ENCODE peak calls at places on chromosomes 16 and 17, in five cellular contexts. One of them, this sample, is unnamed.
A peak's percentile ranks its signal among the peaks of the same experiment; 100 is the strongest.

GRCh38 chr17:75463612-75464011 is 7.2 kb downstream of the TMEM94 start:
- DNase-seq in ovary: no peak
- DNase-seq in GM12878: no peak
- DNase-seq in lung: no peak
- DNase-seq in ascending aorta: no peak
- DNase-seq in this sample: no peak

GRCh38 chr17:17959520-17960361 is 12.5 kb downstream of the TOM1L2 start:
- DNase-seq in ovary: no peak
- DNase-seq in GM12878: peak; percentile 68
- DNase-seq in lung: no peak
- DNase-seq in ascending aorta: no peak
- DNase-seq in this sample: no peak

GRCh38 chr17:22503322-22503899 is 811.1 kb downstream of the KCNJ18 start:
- DNase-seq in ovary: no peak
- DNase-seq in GM12878: no peak
- DNase-seq in lung: no peak
- DNase-seq in ascending aorta: no peak
- DNase-seq in this sample: peak; percentile 54

GRCh38 chr17:81578561-81579225 is 26.5 kb upstream of the FAAP100 start:
- DNase-seq in ovary: no peak
- DNase-seq in GM12878: no peak
- DNase-seq in lung: no peak
- DNase-seq in ascending aorta: no peak
- DNase-seq in this sample: no peak

GRCh38 chr16:79542196-79542859 is 58.2 kb downstream of the MAF start:
- DNase-seq in ovary: no peak
- DNase-seq in GM12878: no peak
- DNase-seq in lung: no peak
- DNase-seq in ascending aorta: peak; percentile 68
- DNase-seq in this sample: no peak

GRCh38 chr16:50812046-50812445 is 70.2 kb downstream of the CYLD start:
- DNase-seq in ovary: no peak
- DNase-seq in GM12878: no peak
- DNase-seq in lung: peak; percentile 17
- DNase-seq in ascending aorta: no peak
- DNase-seq in this sample: peak; percentile 84

GRCh38 chr16:74743668-74744299 is 30.8 kb downstream of the FA2H start:
- DNase-seq in ovary: no peak
- DNase-seq in GM12878: no peak
- DNase-seq in lung: peak; percentile 91
- DNase-seq in ascending aorta: no peak
- DNase-seq in this sample: no peak

GRCh38 chr16:12323007-12323699 is 346.6 kb downstream of the SNX29 start:
- DNase-seq in ovary: no peak
- DNase-seq in GM12878: peak; percentile 43
- DNase-seq in lung: no peak
- DNase-seq in ascending aorta: no peak
- DNase-seq in this sample: no peak

GRCh38 chr16:35574454-35575431 is 2115.3 kb downstream of the TP53TG3F start:
- DNase-seq in ovary: no peak
- DNase-seq in GM12878: no peak
- DNase-seq in lung: no peak
- DNase-seq in ascending aorta: no peak
- DNase-seq in this sample: peak; percentile 85

GRCh38 chr17:28745052-28745776 is 1.4 kb downstream of the TRAF4 start:
- DNase-seq in ovary: peak; percentile 67
- DNase-seq in GM12878: no peak
- DNase-seq in lung: no peak
- DNase-seq in ascending aorta: no peak
- DNase-seq in this sample: no peak

GRCh38 chr17:8019161-8019560 is 16.7 kb downstream of the GUCY2D start:
- DNase-seq in ovary: no peak
- DNase-seq in GM12878: no peak
- DNase-seq in lung: no peak
- DNase-seq in ascending aorta: peak; percentile 49
- DNase-seq in this sample: peak; percentile 81

GRCh38 chr16:8589293-8590160 is 784 bp downstream of the TMEM114 start:
- DNase-seq in ovary: no peak
- DNase-seq in GM12878: no peak
- DNase-seq in lung: no peak
- DNase-seq in ascending aorta: no peak
- DNase-seq in this sample: no peak

GRCh38 chr16:22813946-22814325 is at the start of gene HS3ST2:
- DNase-seq in ovary: peak; percentile 9
- DNase-seq in GM12878: no peak
- DNase-seq in lung: no peak
- DNase-seq in ascending aorta: peak; percentile 76
- DNase-seq in this sample: no peak

GRCh38 chr17:15403276-15403939 is 62.0 kb upstream of the TEKT3 start:
- DNase-seq in ovary: no peak
- DNase-seq in GM12878: no peak
- DNase-seq in lung: no peak
- DNase-seq in ascending aorta: no peak
- DNase-seq in this sample: no peak

GRCh38 chr17:69779378-69780214 is 295.4 kb upstream of the KCNJ16 start:
- DNase-seq in ovary: no peak
- DNase-seq in GM12878: no peak
- DNase-seq in lung: no peak
- DNase-seq in ascending aorta: no peak
- DNase-seq in this sample: no peak

GRCh38 chr17:43536236-43537088 is 9.7 kb downstream of the ETV4 start:
- DNase-seq in ovary: no peak
- DNase-seq in GM12878: no peak
- DNase-seq in lung: no peak
- DNase-seq in ascending aorta: no peak
- DNase-seq in this sample: no peak

GRCh38 chr16:30394603-30395154 is 541 bp upstream of the ZNF48 start:
- DNase-seq in ovary: no peak
- DNase-seq in GM12878: no peak
- DNase-seq in lung: no peak
- DNase-seq in ascending aorta: no peak
- DNase-seq in this sample: no peak

GRCh38 chr17:7656958-7657715 is 6.4 kb downstream of the ATP1B2 start:
- DNase-seq in ovary: peak; percentile 78
- DNase-seq in GM12878: no peak
- DNase-seq in lung: no peak
- DNase-seq in ascending aorta: no peak
- DNase-seq in this sample: no peak

GRCh38 chr16:80887062-80887461 is 82.7 kb upstream of the CDYL2 start:
- DNase-seq in ovary: no peak
- DNase-seq in GM12878: no peak
- DNase-seq in lung: no peak
- DNase-seq in ascending aorta: no peak
- DNase-seq in this sample: no peak

GRCh38 chr16:4414187-4414909 is 2.0 kb downstream of the CORO7 start:
- DNase-seq in ovary: no peak
- DNase-seq in GM12878: peak; percentile 98
- DNase-seq in lung: no peak
- DNase-seq in ascending aorta: no peak
- DNase-seq in this sample: no peak

GRCh38 chr16:47034455-47034854 is 61.0 kb upstream of the DNAJA2 start:
- DNase-seq in ovary: no peak
- DNase-seq in GM12878: no peak
- DNase-seq in lung: no peak
- DNase-seq in ascending aorta: no peak
- DNase-seq in this sample: no peak

GRCh38 chr16:82452002-82452741 is 174.6 kb upstream of the CDH13 start:
- DNase-seq in ovary: no peak
- DNase-seq in GM12878: no peak
- DNase-seq in lung: peak; percentile 28
- DNase-seq in ascending aorta: no peak
- DNase-seq in this sample: no peak

GRCh38 chr16:30184430-30185140 is 1.2 kb downstream of the CORO1A start:
- DNase-seq in ovary: peak; percentile 37
- DNase-seq in GM12878: peak; percentile 28
- DNase-seq in lung: peak; percentile 43
- DNase-seq in ascending aorta: peak; percentile 66
- DNase-seq in this sample: no peak

GRCh38 chr16:57935904-57936303 is 35.0 kb downstream of the CNGB1 start:
- DNase-seq in ovary: no peak
- DNase-seq in GM12878: no peak
- DNase-seq in lung: no peak
- DNase-seq in ascending aorta: no peak
- DNase-seq in this sample: no peak

GRCh38 chr16:86121611-86122010 is 222.6 kb downstream of the IRF8 start:
- DNase-seq in ovary: no peak
- DNase-seq in GM12878: no peak
- DNase-seq in lung: no peak
- DNase-seq in ascending aorta: no peak
- DNase-seq in this sample: no peak

GRCh38 chr16:86343111-86343642 is 167.2 kb upstream of the FOXF1 start:
- DNase-seq in ovary: no peak
- DNase-seq in GM12878: no peak
- DNase-seq in lung: no peak
- DNase-seq in ascending aorta: peak; percentile 84
- DNase-seq in this sample: peak; percentile 94

GRCh38 chr16:3020604-3021448 is 658 bp downstream of the TNFRSF12A start:
- DNase-seq in ovary: peak; percentile 90
- DNase-seq in GM12878: no peak
- DNase-seq in lung: peak; percentile 88
- DNase-seq in ascending aorta: peak; percentile 97
- DNase-seq in this sample: no peak

GRCh38 chr17:34990921-34991365 is 10.6 kb downstream of the LIG3 start:
- DNase-seq in ovary: no peak
- DNase-seq in GM12878: no peak
- DNase-seq in lung: no peak
- DNase-seq in ascending aorta: no peak
- DNase-seq in this sample: no peak

GRCh38 chr16:87466975-87467501 is 25.8 kb downstream of the ZCCHC14 start:
- DNase-seq in ovary: no peak
- DNase-seq in GM12878: no peak
- DNase-seq in lung: no peak
- DNase-seq in ascending aorta: no peak
- DNase-seq in this sample: no peak
- H3K4me1 ChIP-seq in ovary: peaks cover 40% of the 10 kb centered on the region
- H3K4me1 ChIP-seq in GM12878: peaks cover 7% of the 10 kb centered on the region
- H3K4me1 ChIP-seq in lung: peaks cover 35% of the 10 kb centered on the region
- H3K4me1 ChIP-seq in ascending aorta: peaks cover 32% of the 10 kb centered on the region
- H3K4me1 ChIP-seq in this sample: peaks cover 81% of the 10 kb centered on the region

DNA sequence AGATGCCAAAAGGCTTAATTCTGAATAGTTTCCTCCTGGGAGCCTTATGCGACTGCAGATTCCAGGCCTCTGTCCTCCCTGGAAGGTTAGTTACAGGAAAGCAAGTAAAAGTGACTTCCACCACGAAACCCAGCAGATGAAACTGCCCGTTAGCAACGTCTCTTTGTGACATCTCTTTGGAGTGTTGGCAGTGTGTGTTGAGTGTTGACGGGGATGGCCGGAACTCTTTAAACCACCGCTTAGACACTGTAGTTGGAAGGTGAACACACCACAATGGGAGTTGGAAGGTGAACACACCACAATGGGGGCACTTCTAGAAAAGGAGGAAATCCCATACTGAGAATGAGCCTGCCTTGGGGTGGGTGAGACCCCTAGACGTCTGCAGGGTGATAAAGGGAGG is 858 bp downstream of the SKAP1 start:
- DNase-seq in ovary: no peak
- DNase-seq in GM12878: no peak
- DNase-seq in lung: no peak
- DNase-seq in ascending aorta: no peak
- DNase-seq in this sample: no peak
- H3K4me3 ChIP-seq in ovary: no peak overlapping the region
- H3K4me3 ChIP-seq in GM12878: peak overlapping the region; percentile 94
- H3K4me3 ChIP-seq in lung: no peak overlapping the region
- H3K4me3 ChIP-seq in ascending aorta: no peak overlapping the region
- H3K4me3 ChIP-seq in this sample: no peak overlapping the region

DNA sequence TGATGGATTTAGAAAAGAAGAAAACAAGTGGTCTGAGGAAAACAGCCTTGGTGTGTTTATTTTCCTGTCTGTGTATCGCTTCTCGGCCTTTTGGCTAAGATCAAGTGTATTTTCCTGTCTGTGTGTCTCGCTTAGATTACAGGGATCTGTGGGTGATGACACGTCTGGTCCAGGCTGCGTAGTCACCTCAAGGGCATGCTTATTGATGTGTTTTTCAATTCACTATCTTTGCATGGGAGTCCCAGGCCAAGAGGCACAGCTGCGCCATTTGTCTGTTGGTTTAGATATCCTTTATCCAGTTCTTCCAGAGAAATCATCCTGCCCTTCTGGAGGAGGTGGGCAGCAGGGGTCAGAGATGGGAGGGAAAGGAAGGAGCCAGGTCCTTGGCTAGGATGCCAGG is 47.1 kb upstream of the STH start:
- DNase-seq in ovary: no peak
- DNase-seq in GM12878: no peak
- DNase-seq in lung: no peak
- DNase-seq in ascending aorta: no peak
- DNase-seq in this sample: no peak
- TF ChIP-seq CTCF in ovary: no peak
- TF ChIP-seq CTCF in GM12878: no peak
- TF ChIP-seq CTCF in lung: no peak
- TF ChIP-seq CTCF in ascending aorta: no peak
- TF ChIP-seq CTCF in this sample: no peak

DNA sequence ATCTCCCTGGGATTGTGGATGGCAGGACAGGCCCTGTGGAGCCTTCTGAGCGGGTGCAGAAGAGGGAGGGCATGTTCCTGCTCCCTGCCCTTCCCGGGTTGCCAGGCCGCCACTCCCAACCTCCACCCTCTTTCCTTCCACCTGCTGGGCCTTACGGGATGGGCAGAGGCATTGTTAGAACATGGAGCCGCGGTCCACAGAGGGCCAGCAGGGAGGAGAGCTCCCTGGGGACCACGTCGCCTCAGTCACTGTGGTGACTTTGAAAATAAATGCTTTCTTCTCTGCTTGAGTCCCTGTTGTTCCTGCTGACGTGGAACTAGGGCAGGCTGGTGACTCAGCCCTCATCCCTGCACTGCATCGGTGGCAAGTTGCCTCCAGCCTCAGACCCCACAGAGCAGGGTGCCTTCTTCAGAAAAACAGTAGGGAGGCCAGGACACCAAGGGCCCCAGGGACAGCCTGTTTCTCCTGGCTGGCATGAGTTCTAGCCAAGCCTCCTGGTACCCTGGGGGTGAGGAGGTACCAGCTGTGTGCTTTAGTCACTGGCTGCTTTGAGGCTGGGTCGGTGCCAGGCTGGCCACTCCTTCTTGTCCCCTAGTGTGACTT is 224.9 kb downstream of the SEC14L1 start:
- DNase-seq in ovary: peak; percentile 58
- DNase-seq in GM12878: no peak
- DNase-seq in lung: no peak
- DNase-seq in ascending aorta: peak; percentile 92
- DNase-seq in this sample: no peak
- H3K4me1 ChIP-seq in ovary: peaks cover 24% of the 10 kb centered on the region
- H3K4me1 ChIP-seq in GM12878: peaks cover 23% of the 10 kb centered on the region
- H3K4me1 ChIP-seq in lung: peaks cover 18% of the 10 kb centered on the region
- H3K4me1 ChIP-seq in ascending aorta: peaks cover 11% of the 10 kb centered on the region
- H3K4me1 ChIP-seq in this sample: peaks cover 69% of the 10 kb centered on the region

GRCh38 chr16:89002851-89003830 is 26.1 kb upstream of the CBFA2T3 start:
- DNase-seq in ovary: no peak
- DNase-seq in GM12878: no peak
- DNase-seq in lung: no peak
- DNase-seq in ascending aorta: no peak
- DNase-seq in this sample: no peak
- H3K4me3 ChIP-seq in ovary: no peak overlapping the region
- H3K4me3 ChIP-seq in GM12878: no peak overlapping the region
- H3K4me3 ChIP-seq in lung: no peak overlapping the region
- H3K4me3 ChIP-seq in ascending aorta: no peak overlapping the region
- H3K4me3 ChIP-seq in this sample: no peak overlapping the region

GRCh38 chr16:68707341-68708152 is 29.5 kb upstream of the CDH1 start:
- DNase-seq in ovary: no peak
- DNase-seq in GM12878: no peak
- DNase-seq in lung: peak; percentile 76
- DNase-seq in ascending aorta: no peak
- DNase-seq in this sample: no peak
- TF ChIP-seq CTCF in ovary: no peak
- TF ChIP-seq CTCF in GM12878: no peak
- TF ChIP-seq CTCF in lung: no peak
- TF ChIP-seq CTCF in ascending aorta: no peak
- TF ChIP-seq CTCF in this sample: no peak